ENCODE peak calls at places on chromosomes 3 and 15, in four cellular contexts. Z, H, M and R are unnamed samples. For H3K36me3, the result is how much of the 10 kb centered on the place peaks cover.

GRCh38 chr15:64151727-64152506 is at the start of gene SNX22:
- DNase-seq in Z (no peak), H (no peak), M (no peak), R (no peak)

GRCh38 chr3:161508852-161509477 is 12.4 kb downstream of the OTOL1 start:
- DNase-seq in Z (no peak), H (no peak), M (no peak), R (no peak)

GRCh38 chr3:71462586-71462985 is 120.9 kb downstream of the FOXP1 start:
- DNase-seq in Z (no peak), H (no peak), M (no peak), R (no peak)

GRCh38 chr3:87503901-87504498 is 227.6 kb upstream of the POU1F1 start:
- DNase-seq in Z (peak), H (no peak), M (no peak), R (peak)

GRCh38 chr3:173750095-173750494 is 352.6 kb downstream of the NLGN1 start:
- DNase-seq in Z (no peak), H (no peak), M (no peak), R (no peak)

GRCh38 chr3:192122832-192123594 is 604.3 kb downstream of the FGF12 start:
- DNase-seq in Z (no peak), H (no peak), M (no peak), R (no peak)

GRCh38 chr3:155211266-155211665 is 82.2 kb downstream of the STRIT1 start:
- DNase-seq in Z (no peak), H (no peak), M (no peak), R (no peak)

GRCh38 chr15:34275154-34275553 is 50.3 kb downstream of the EMC4 start:
- DNase-seq in Z (no peak), H (no peak), M (no peak), R (no peak)

GRCh38 chr3:112013058-112013783 is 14.5 kb downstream of the TAGLN3 start:
- DNase-seq in Z (peak), H (peak), M (peak), R (no peak)

GRCh38 chr3:178810173-178810572 is 261.4 kb downstream of the ZMAT3 start:
- DNase-seq in Z (no peak), H (no peak), M (no peak), R (no peak)

GRCh38 chr15:42060797-42061196 is 33.6 kb downstream of the PLA2G4D start:
- DNase-seq in Z (no peak), H (no peak), M (no peak), R (no peak)

GRCh38 chr15:70259030-70259424 is 161.3 kb upstream of the TLE3 start:
- DNase-seq in Z (no peak), H (peak), M (peak), R (no peak)

GRCh38 chr15:63466378-63467192 is 37.8 kb upstream of the USP3 start:
- DNase-seq in Z (peak), H (no peak), M (no peak), R (no peak)

GRCh38 chr3:28940530-28940929 is 340.3 kb upstream of the RBMS3 start:
- DNase-seq in Z (peak), H (no peak), M (no peak), R (peak)

GRCh38 chr3:128804017-128804816 is 75.2 kb upstream of the ACAD9 start:
- DNase-seq in Z (peak), H (no peak), M (no peak), R (no peak)

GRCh38 chr15:100114526-100114925 is 227.2 kb downstream of the ADAMTS17 start:
- DNase-seq in Z (peak), H (no peak), M (no peak), R (no peak)

GRCh38 chr15:58432421-58432820 is 630 bp downstream of the LIPC start:
- DNase-seq in Z (no peak), H (no peak), M (no peak), R (no peak)

GRCh38 chr3:157128771-157129671 is 30.9 kb downstream of the CCNL1 start:
- DNase-seq in Z (peak), H (no peak), M (no peak), R (no peak)

GRCh38 chr3:141853146-141853690 is 23.2 kb upstream of the ATP1B3 start:
- DNase-seq in Z (no peak), H (no peak), M (no peak), R (no peak)

GRCh38 chr3:172333042-172333377 is 115.2 kb downstream of the GHSR start:
- DNase-seq in Z (no peak), H (no peak), M (no peak), R (no peak)

GRCh38 chr3:172333692-172334457 is 114.4 kb downstream of the GHSR start:
- DNase-seq in Z (no peak), H (no peak), M (no peak), R (no peak)

GRCh38 chr3:172330413-172330812 is 117.8 kb downstream of the GHSR start:
- DNase-seq in Z (no peak), H (no peak), M (no peak), R (no peak)

GRCh38 chr3:172334743-172335142 is 113.5 kb downstream of the GHSR start:
- DNase-seq in Z (no peak), H (no peak), M (no peak), R (no peak)

DNA sequence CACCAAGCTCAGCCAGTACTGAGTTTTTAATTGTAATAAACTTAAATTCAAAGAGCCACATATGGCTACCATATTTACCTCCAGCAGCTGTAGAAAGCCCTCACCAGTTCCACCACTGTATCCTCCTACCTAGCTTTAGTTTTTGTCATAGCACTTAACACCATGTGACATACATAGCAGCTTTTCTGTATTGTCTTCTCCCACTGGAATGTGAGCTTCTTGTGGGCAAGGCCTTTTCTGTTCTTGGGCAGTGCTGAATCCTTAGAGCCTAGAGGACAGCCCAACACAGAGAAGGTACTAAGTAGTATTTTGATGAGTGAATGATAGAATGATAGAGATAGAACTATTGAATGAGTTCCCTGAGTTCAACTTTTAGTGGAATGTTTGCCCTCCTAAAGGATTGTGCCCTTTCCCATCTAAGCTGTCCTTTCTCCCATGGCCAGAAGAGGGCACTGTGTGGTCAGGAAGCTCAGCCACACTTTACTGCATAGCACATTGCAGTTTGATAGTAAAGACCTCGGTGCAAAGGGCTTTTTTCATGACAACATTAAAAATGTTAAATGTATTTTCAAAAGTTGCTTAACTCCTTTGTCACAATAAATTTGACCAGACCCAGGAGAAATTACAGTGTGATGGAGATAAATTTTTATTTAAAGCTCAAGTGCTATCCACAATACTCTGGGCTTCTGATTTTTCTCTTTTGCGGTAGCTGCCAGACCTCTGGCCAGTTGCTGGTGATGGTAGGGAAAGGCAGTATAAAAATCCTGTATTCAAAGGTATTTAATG is 115.8 kb downstream of the GHSR start:
- DNase-seq in Z (peak), H (no peak), M (peak), R (no peak)
- H3K36me3 ChIP-seq in Z (half or more), H (half or more), M (under half), R (under half)

DNA sequence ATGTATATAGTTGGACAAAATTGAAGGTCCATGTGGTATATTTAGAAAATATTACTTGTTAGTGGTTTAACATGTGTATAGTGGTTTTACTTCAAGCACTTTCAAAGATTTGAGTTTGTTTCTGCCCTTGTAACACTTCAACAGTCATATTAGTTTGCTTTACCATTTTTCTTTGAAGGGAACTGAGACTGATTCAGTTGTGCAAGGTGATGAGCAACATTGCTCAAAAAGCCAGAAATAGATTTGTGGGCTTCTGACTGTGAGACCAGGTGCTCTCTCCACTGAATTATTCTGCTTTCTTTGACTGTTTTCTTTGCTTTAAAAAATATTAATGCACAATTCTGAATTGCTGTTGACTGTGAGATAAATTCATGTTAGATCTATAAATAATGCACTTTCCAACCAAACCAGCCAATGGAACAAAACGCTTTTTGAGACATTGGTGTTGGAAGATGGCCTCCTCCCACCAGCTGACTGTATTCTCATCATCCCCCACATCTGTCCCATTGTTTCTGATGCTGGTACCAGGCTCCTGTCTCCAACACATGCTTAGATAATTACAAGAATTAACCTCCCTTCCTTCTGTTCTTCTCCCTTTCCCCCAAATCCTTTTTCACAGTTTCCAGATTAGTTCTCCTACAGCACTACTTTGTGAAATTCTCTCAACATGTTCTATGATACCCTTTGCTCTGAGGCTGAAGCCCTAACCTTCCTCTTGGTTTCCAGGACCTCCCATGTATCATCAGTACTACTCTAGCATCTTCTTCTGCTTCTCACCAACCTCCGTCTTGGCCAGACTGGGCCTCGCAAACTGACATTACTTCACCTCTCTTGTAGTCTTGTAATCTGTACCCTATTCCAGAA is 27.9 kb downstream of the PLCL2 start:
- DNase-seq in Z (no peak), H (no peak), M (no peak), R (no peak)
- H3K36me3 ChIP-seq in Z (under half), H (under half), M (under half), R (under half)

GRCh38 chr3:108329947-108330346 is 33.6 kb downstream of the HHLA2 start:
- DNase-seq in Z (no peak), H (no peak), M (no peak), R (no peak)
- H3K36me3 ChIP-seq in Z (under half), H (under half), M (under half), R (under half)

DNA sequence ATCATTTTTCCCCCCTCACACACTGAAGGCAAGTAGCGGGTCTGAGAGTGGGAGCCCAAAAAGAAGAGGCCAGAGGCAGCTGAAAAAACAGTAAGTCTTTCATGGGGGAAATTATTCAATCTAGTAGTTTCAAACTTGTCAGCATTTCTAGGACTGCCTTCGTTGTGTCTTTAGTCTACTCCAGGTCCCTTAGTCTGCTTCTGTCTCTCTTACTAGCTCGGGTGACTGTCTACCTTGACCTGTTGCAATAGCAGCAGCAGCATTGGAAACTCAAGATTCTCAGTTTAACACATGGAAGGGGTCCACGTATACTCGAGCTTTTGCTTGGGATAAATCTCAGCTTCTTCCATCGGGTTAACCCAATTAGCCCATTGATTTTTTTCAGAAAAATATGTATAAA is 28.9 kb downstream of the CHD2 start:
- DNase-seq in Z (no peak), H (no peak), M (no peak), R (no peak)
- H3K36me3 ChIP-seq in Z (half or more), H (half or more), M (under half), R (under half)

GRCh38 chr15:72994778-72995177 is 57.5 kb upstream of the NEO1 start:
- DNase-seq in Z (no peak), H (no peak), M (no peak), R (no peak)
- H3K36me3 ChIP-seq in Z (under half), H (under half), M (under half), R (under half)

GRCh38 chr3:37383323-37383722 is 208.9 kb upstream of the LRRFIP2 start:
- DNase-seq in Z (no peak), H (no peak), M (no peak), R (no peak)
- H3K36me3 ChIP-seq in Z (under half), H (half or more), M (under half), R (under half)

GRCh38 chr3:186544281-186544680 is at the start of gene CRYGS:
- DNase-seq in Z (no peak), H (no peak), M (no peak), R (no peak)
- H3K36me3 ChIP-seq in Z (under half), H (under half), M (under half), R (under half)